ENCODE peak calls at places on chromosomes 11 and 22, in seven cellular contexts. N is thyroid gland, O is transverse colon, T is IMR-90, P is spleen, H is endothelial cell of umbilical vein, W is A549. C is an unnamed sample.

GRCh38 chr22:16987822-16988221 is 20.2 kb downstream of the GAB4 start:
- DNase-seq in T (no peak), O (no peak), N (no peak), P (no peak), W (no peak), H (no peak), C (no peak)

GRCh38 chr11:78651923-78652602 is 77.4 kb upstream of the NARS2 start:
- DNase-seq in P (no peak), H (no peak), N (peak), O (no peak), W (no peak), T (no peak), C (no peak)

GRCh38 chr11:43579919-43580276 is 100.6 kb upstream of the HSD17B12 start:
- DNase-seq in T (no peak), O (no peak), N (no peak), H (no peak), P (no peak), W (no peak), C (no peak)

GRCh38 chr11:76251576-76251975 is 45.3 kb upstream of the WNT11 start:
- DNase-seq in T (no peak), P (no peak), W (no peak), N (no peak), H (no peak), O (no peak), C (no peak)

GRCh38 chr11:14891143-14892035 is 642 bp downstream of the CYP2R1 start:
- DNase-seq in P (peak), T (peak), W (peak), O (peak), N (peak), H (peak), C (peak)

GRCh38 chr11:27754035-27755017 is 54.1 kb upstream of the BDNF start:
- DNase-seq in W (no peak), H (peak), O (no peak), T (peak), N (peak), P (no peak), C (no peak)

GRCh38 chr22:34567367-34567766 is 498.6 kb upstream of the ISX start:
- DNase-seq in H (no peak), T (no peak), N (no peak), P (no peak), W (no peak), O (no peak), C (no peak)

GRCh38 chr11:69799582-69799981 is 19.6 kb downstream of the FGF3 start:
- DNase-seq in O (no peak), P (no peak), T (peak), W (peak), H (peak), N (no peak), C (peak)

GRCh38 chr11:94171693-94172440 is 43.2 kb downstream of the PANX1 start:
- DNase-seq in H (peak), O (peak), P (no peak), W (peak), N (peak), T (peak), C (peak)

GRCh38 chr11:75056806-75057205 is 39.9 kb downstream of the OR2AT4 start:
- DNase-seq in T (no peak), N (no peak), P (no peak), W (no peak), H (no peak), O (no peak), C (no peak)

GRCh38 chr11:19187880-19188279 is 13.9 kb downstream of the CSRP3 start:
- DNase-seq in N (no peak), P (no peak), O (no peak), T (no peak), H (no peak), W (no peak), C (no peak)

GRCh38 chr22:20615021-20615420 is 107.6 kb downstream of the MED15 start:
- DNase-seq in W (no peak), N (no peak), T (no peak), O (no peak), P (no peak), H (no peak), C (peak)

GRCh38 chr22:37172266-37173245 is 15.5 kb downstream of the C1QTNF6 start:
- DNase-seq in W (no peak), T (no peak), N (no peak), P (peak), H (no peak), O (no peak), C (no peak)

GRCh38 chr22:19678949-19679348 is 35.4 kb upstream of the SEPTIN5 start:
- DNase-seq in P (no peak), O (no peak), W (no peak), H (no peak), N (no peak), T (no peak), C (no peak)

GRCh38 chr22:48333816-48334735 is 1493.6 kb downstream of the BRD1 start:
- DNase-seq in O (no peak), W (no peak), H (no peak), N (no peak), T (no peak), P (no peak), C (no peak)

GRCh38 chr11:78226684-78227680 is 38.3 kb downstream of the USP35 start:
- DNase-seq in H (no peak), N (no peak), O (no peak), T (no peak), W (no peak), P (no peak), C (no peak)

GRCh38 chr11:112073941-112074811 is at the start of the genes NKAPD1 and PIH1D2:
- DNase-seq in W (peak), N (peak), T (peak), H (peak), O (peak), P (peak), C (peak)

GRCh38 chr22:39236321-39237275 is 8.2 kb downstream of the PDGFB start:
- DNase-seq in T (no peak), O (peak), P (no peak), N (peak), W (no peak), H (no peak), C (peak)

GRCh38 chr22:44543781-44544181 is 45.7 kb upstream of the RTL6 start:
- DNase-seq in H (no peak), W (no peak), O (no peak), T (no peak), N (no peak), P (no peak), C (no peak)

GRCh38 chr11:129972596-129972995 is 30.0 kb downstream of the PRDM10 start:
- DNase-seq in P (no peak), H (no peak), O (no peak), T (no peak), N (peak), W (no peak), C (no peak)

GRCh38 chr11:1881442-1882264 is 10.0 kb downstream of the PRR33 start:
- DNase-seq in W (no peak), T (no peak), P (peak), O (no peak), N (no peak), H (no peak), C (no peak)

GRCh38 chr11:112157274-112157766 is 6.6 kb downstream of the IL18 start:
- DNase-seq in N (no peak), T (peak), W (peak), P (no peak), O (no peak), H (peak), C (no peak)

GRCh38 chr11:69154211-69154913 is 1.4 kb upstream of the SMIM38 start:
- DNase-seq in O (no peak), W (no peak), T (no peak), N (no peak), P (peak), H (no peak), C (no peak)

GRCh38 chr11:69471329-69472052 is 10.0 kb upstream of the LINC01488 start:
- DNase-seq in H (peak), O (no peak), W (no peak), T (peak), P (peak), N (no peak), C (no peak)

GRCh38 chr11:68106165-68106940 is 14.8 kb downstream of the CHKA start:
- DNase-seq in H (peak), T (no peak), N (peak), O (peak), P (no peak), W (no peak), C (no peak)

GRCh38 chr11:133892584-133893380 is 47.5 kb upstream of the SPATA19 start:
- DNase-seq in P (no peak), T (no peak), H (no peak), W (no peak), O (no peak), N (no peak), C (no peak)
- TF ChIP-seq POLR2A in P (no peak), T (no peak), H (no peak), W (no peak), O (no peak), N (no peak), C (no peak)

DNA sequence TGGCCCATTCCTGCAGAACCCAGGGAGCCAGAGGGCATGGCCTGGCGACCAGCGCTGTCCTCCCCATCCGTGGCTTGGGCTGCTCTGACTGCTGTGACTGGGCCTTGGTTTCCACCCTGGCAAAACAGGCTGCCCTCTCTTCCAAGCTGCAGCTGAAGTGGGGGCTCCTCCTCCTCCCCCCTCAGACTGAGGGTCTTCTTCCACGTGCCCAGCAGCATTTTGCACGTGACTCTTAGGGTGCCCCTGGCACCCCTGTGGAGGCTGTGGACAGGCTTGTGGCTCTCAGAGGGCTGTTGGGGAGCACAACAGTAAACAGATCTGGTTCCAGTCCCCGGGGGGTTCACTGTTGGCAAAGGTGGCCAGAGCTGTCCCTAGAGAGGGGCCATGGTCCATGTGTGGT is 51.4 kb downstream of the PISD start:
- DNase-seq in O (no peak), N (no peak), W (no peak), T (no peak), H (no peak), P (peak), C (no peak)
- TF ChIP-seq POLR2A in O (no peak), N (no peak), W (no peak), T (no peak), H (no peak), P (no peak), C (no peak)

GRCh38 chr22:22150457-22150856 is 94.1 kb upstream of the VPREB1 start:
- DNase-seq in W (no peak), P (no peak), N (no peak), O (no peak), H (no peak), T (no peak), C (no peak)
- TF ChIP-seq POLR2A in W (no peak), P (no peak), N (no peak), O (no peak), H (no peak), T (no peak), C (no peak)

GRCh38 chr11:694563-695331 is at the start of gene DEAF1:
- DNase-seq in O (peak), W (peak), T (peak), P (peak), N (peak), H (peak), C (peak)
- TF ChIP-seq POLR2A in O (no peak), W (peak), T (no peak), P (no peak), N (peak), H (peak), C (no peak)

GRCh38 chr22:22042009-22042408 is 59.4 kb upstream of the TOP3B start:
- DNase-seq in T (peak), H (no peak), P (no peak), O (no peak), N (no peak), W (no peak), C (no peak)

GRCh38 chr22:22045576-22046335 is 63.2 kb upstream of the TOP3B start:
- DNase-seq in N (no peak), O (no peak), W (no peak), P (no peak), T (no peak), H (no peak), C (no peak)

GRCh38 chr22:22044153-22044552 is 61.6 kb upstream of the TOP3B start:
- DNase-seq in W (no peak), P (no peak), N (no peak), T (no peak), O (no peak), H (no peak), C (no peak)

GRCh38 chr22:22042599-22043295 is 60.2 kb upstream of the TOP3B start:
- DNase-seq in H (no peak), P (no peak), T (no peak), O (no peak), N (no peak), W (no peak), C (no peak)

DNA sequence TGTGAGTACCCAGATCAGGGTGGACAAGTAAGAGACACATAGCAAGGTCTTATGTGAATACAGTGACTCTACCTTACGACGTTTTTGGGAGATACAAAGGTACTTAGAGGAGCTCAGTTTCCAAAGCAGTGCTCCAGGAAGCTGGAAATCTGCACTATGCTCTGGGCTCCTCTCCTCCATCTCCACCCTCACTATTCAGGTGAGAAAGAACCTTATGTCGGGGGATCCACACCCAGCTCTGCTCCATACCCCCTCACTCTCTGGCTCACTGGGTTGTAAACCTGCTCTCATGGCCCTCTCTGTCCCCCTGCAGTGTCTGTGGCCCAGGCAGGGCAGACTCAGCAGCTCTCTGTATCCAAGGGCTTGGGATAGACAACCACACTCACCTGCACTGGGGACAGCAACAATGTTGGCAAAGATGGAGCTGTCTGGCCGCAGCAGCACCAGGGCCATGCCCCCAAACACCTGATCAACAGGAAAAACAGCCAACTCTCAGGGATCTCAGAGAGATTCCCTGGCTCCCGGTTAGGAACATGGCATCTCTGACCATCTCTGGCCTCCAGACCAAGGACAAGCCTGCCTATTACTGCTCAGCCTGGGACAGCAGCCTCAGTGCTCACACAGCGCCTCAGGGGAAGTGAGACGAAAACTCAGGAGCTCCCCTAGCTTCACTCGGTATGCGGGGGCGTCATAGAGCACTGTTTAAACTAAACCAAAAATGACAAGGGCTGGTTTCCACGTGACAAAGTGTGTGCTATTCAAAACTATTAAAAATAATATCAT is 60.9 kb upstream of the TOP3B start:
- DNase-seq in T (no peak), P (no peak), N (no peak), W (no peak), O (no peak), H (no peak), C (no peak)
- TF ChIP-seq POLR2A in T (no peak), P (no peak), N (no peak), W (no peak), O (no peak), H (no peak), C (no peak)

DNA sequence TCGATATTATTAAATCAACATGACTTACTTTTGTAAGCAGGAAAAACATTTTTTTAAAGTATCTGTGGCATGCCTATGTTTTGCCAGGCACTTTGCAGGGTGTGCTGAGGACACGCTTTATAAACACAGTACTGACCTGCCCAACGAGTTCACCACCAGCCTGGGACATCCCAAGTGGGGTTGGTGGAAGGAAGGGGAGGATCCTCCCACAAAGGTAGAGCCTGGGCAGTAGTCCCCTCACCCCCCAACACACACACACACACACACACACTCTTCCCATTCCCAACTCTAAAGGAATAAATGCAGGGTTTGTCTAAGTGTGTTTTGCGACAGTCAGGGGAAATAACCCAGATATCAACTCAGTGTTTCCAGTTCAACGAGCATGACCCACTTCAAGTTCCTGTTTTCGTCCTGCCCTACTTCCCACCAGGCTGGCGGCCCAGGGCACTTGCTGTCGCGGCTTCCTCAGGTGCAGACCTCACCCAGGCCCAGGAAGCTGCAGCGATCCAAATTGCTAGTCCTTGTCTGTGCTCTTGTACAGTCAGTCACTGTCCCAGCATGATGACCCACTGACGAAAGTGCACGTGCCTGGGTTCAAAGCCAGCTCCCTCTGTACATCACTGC is 3.1 kb downstream of the CERK start:
- DNase-seq in W (no peak), P (peak), H (peak), T (no peak), N (peak), O (peak), C (no peak)
- TF ChIP-seq POLR2A in W (no peak), P (no peak), H (peak), T (no peak), N (peak), O (no peak), C (no peak)

GRCh38 chr11:72738199-72739141 is 13.7 kb downstream of the ARAP1 start:
- DNase-seq in P (peak), H (no peak), N (peak), O (no peak), T (peak), W (no peak), C (no peak)
- TF ChIP-seq POLR2A in P (peak), H (no peak), N (no peak), O (peak), T (no peak), W (no peak), C (no peak)

GRCh38 chr22:50507991-50508884 is at the start of gene NCAPH2:
- DNase-seq in H (peak), N (peak), O (peak), P (peak), T (peak), W (peak), C (peak)
- TF ChIP-seq POLR2A in H (peak), N (peak), O (peak), P (peak), T (peak), W (peak), C (peak)